ENCODE peak calls at places on chromosomes 5 and 9, in seven cellular contexts. R is NCI-H82, I is heart right ventricle, Z is foreskin fibroblast, P is SW 1271, H is PC-3, Q is HFF-Myc. B is an unnamed sample.

GRCh38 chr9:137026828-137027227 is 1.2 kb downstream of the ABCA2 start:
- DNase-seq in P (no peak), R (no peak), I (no peak), Z (no peak), Q (no peak), H (no peak), B (no peak)

GRCh38 chr5:132072070-132072469 is 1.5 kb upstream of the CSF2 start:
- DNase-seq in Z (no peak), H (no peak), Q (no peak), P (no peak), R (no peak), I (no peak), B (no peak)

GRCh38 chr5:40385544-40385943 is 294.2 kb upstream of the PTGER4 start:
- DNase-seq in P (peak), R (no peak), H (peak), I (no peak), Z (no peak), Q (peak), B (no peak)

GRCh38 chr5:6525910-6526309 is 77.3 kb downstream of the UBE2QL1 start:
- DNase-seq in R (peak), H (peak), P (peak), I (peak), Q (no peak), Z (no peak), B (peak)

GRCh38 chr9:129109504-129109903 is 1.1 kb downstream of the CRAT start:
- DNase-seq in P (no peak), I (no peak), R (peak), H (peak), Z (peak), Q (no peak), B (no peak)

GRCh38 chr5:143721960-143722359 is 90.0 kb upstream of the HMHB1 start:
- DNase-seq in H (no peak), P (no peak), I (no peak), R (no peak), Z (no peak), Q (no peak), B (no peak)

GRCh38 chr5:179346401-179346800 is 1.1 kb upstream of the ADAMTS2 start:
- DNase-seq in R (no peak), H (no peak), I (no peak), Q (no peak), P (no peak), Z (no peak), B (no peak)

GRCh38 chr5:67581203-67581602 is 384.6 kb upstream of the CD180 start:
- DNase-seq in I (no peak), R (peak), Q (peak), H (no peak), Z (peak), P (no peak), B (no peak)

GRCh38 chr5:147223951-147224791 is 10.7 kb upstream of the STK32A start:
- DNase-seq in Q (peak), Z (no peak), H (peak), R (peak), I (peak), P (peak), B (no peak)

B was measured in NCI-H524 treated with DMSO at 0.1 percent for 48 hours.